ENCODE peak calls at places on chromosomes 16 and 17, in four cellular contexts. One of them, this sample, is unnamed.
A peak's percentile ranks its signal among the peaks of the same experiment; 100 is the strongest.

GRCh38 chr17:40443196-40443987 is at the start of gene IGFBP4:
- DNase-seq in lung microvascular endothelial cell: peak; percentile 86
- DNase-seq in GM12892: peak; percentile 66
- DNase-seq in progenitor cell of endocrine pancreas: peak; percentile 63
- DNase-seq in this sample: peak; percentile 62

GRCh38 chr17:80925668-80926067 is 66.0 kb upstream of the CHMP6 start:
- DNase-seq in GM12892: no peak
- DNase-seq in progenitor cell of endocrine pancreas: no peak
- DNase-seq in lung microvascular endothelial cell: no peak
- DNase-seq in this sample: no peak

GRCh38 chr16:27228621-27229501 is 25.5 kb downstream of the KDM8 start:
- DNase-seq in progenitor cell of endocrine pancreas: no peak
- DNase-seq in lung microvascular endothelial cell: no peak
- DNase-seq in GM12892: no peak
- DNase-seq in this sample: no peak

GRCh38 chr16:55542459-55543082 is 23.9 kb upstream of the CAPNS2 start:
- DNase-seq in progenitor cell of endocrine pancreas: no peak
- DNase-seq in lung microvascular endothelial cell: no peak
- DNase-seq in GM12892: no peak
- DNase-seq in this sample: no peak

GRCh38 chr16:19138601-19139000 is 24.8 kb downstream of the ITPRIPL2 start:
- DNase-seq in lung microvascular endothelial cell: peak; percentile 87
- DNase-seq in progenitor cell of endocrine pancreas: no peak
- DNase-seq in GM12892: no peak
- DNase-seq in this sample: no peak

GRCh38 chr16:85210423-85211169 is 98.3 kb upstream of the CIBAR2 start:
- DNase-seq in lung microvascular endothelial cell: no peak
- DNase-seq in GM12892: no peak
- DNase-seq in progenitor cell of endocrine pancreas: no peak
- DNase-seq in this sample: no peak

GRCh38 chr17:32342603-32343325 is 791 bp upstream of the C17orf75 start:
- DNase-seq in lung microvascular endothelial cell: no peak
- DNase-seq in GM12892: no peak
- DNase-seq in progenitor cell of endocrine pancreas: no peak
- DNase-seq in this sample: no peak

GRCh38 chr16:58471209-58471975 is 28.6 kb upstream of the NDRG4 start:
- DNase-seq in GM12892: no peak
- DNase-seq in lung microvascular endothelial cell: no peak
- DNase-seq in progenitor cell of endocrine pancreas: no peak
- DNase-seq in this sample: no peak

GRCh38 chr16:58037365-58038057 is 12.0 kb downstream of the MMP15 start:
- DNase-seq in GM12892: no peak
- DNase-seq in progenitor cell of endocrine pancreas: no peak
- DNase-seq in lung microvascular endothelial cell: no peak
- DNase-seq in this sample: no peak

GRCh38 chr16:12449795-12450194 is 353.9 kb downstream of the CPPED1 start:
- DNase-seq in GM12892: no peak
- DNase-seq in progenitor cell of endocrine pancreas: no peak
- DNase-seq in lung microvascular endothelial cell: no peak
- DNase-seq in this sample: no peak

GRCh38 chr16:9965079-9965478 is 217.1 kb downstream of the GRIN2A start:
- DNase-seq in GM12892: no peak
- DNase-seq in lung microvascular endothelial cell: no peak
- DNase-seq in progenitor cell of endocrine pancreas: no peak
- DNase-seq in this sample: no peak

GRCh38 chr16:2777231-2777902 is at the start of gene ELOB:
- DNase-seq in lung microvascular endothelial cell: peak; percentile 91
- DNase-seq in progenitor cell of endocrine pancreas: peak; percentile 80
- DNase-seq in GM12892: peak; percentile 97
- DNase-seq in this sample: peak; percentile 97

GRCh38 chr17:2057714-2058520 is 3.0 kb downstream of the HIC1 start:
- DNase-seq in progenitor cell of endocrine pancreas: no peak
- DNase-seq in GM12892: no peak
- DNase-seq in lung microvascular endothelial cell: peak; percentile 46
- DNase-seq in this sample: no peak

GRCh38 chr17:28498652-28499365 is 7.3 kb upstream of the FOXN1 start:
- DNase-seq in GM12892: no peak
- DNase-seq in progenitor cell of endocrine pancreas: no peak
- DNase-seq in lung microvascular endothelial cell: no peak
- DNase-seq in this sample: no peak

GRCh38 chr16:68374251-68374805 is 63.5 kb downstream of the PRMT7 start:
- DNase-seq in progenitor cell of endocrine pancreas: no peak
- DNase-seq in GM12892: no peak
- DNase-seq in lung microvascular endothelial cell: no peak
- DNase-seq in this sample: no peak

GRCh38 chr17:36856921-36857381 is 80.3 kb upstream of the LHX1 start:
- DNase-seq in lung microvascular endothelial cell: no peak
- DNase-seq in GM12892: no peak
- DNase-seq in progenitor cell of endocrine pancreas: no peak
- DNase-seq in this sample: no peak

GRCh38 chr17:78438271-78438691 is 59.8 kb downstream of the PGS1 start:
- DNase-seq in GM12892: no peak
- DNase-seq in lung microvascular endothelial cell: no peak
- DNase-seq in progenitor cell of endocrine pancreas: no peak
- DNase-seq in this sample: no peak

GRCh38 chr16:70691223-70692129 is 5.6 kb upstream of the MTSS2 start:
- DNase-seq in progenitor cell of endocrine pancreas: no peak
- DNase-seq in GM12892: no peak
- DNase-seq in lung microvascular endothelial cell: peak; percentile 92
- DNase-seq in this sample: no peak

GRCh38 chr17:81153340-81153803 is 11.9 kb upstream of the PVALEF start:
- DNase-seq in lung microvascular endothelial cell: peak; percentile 88
- DNase-seq in GM12892: no peak
- DNase-seq in progenitor cell of endocrine pancreas: no peak
- DNase-seq in this sample: no peak

GRCh38 chr16:1989209-1989825 is 453 bp upstream of the SYNGR3 start:
- DNase-seq in lung microvascular endothelial cell: no peak
- DNase-seq in progenitor cell of endocrine pancreas: no peak
- DNase-seq in GM12892: no peak
- DNase-seq in this sample: no peak

GRCh38 chr16:69270395-69270794 is 40.8 kb upstream of the VPS4A start:
- DNase-seq in progenitor cell of endocrine pancreas: no peak
- DNase-seq in GM12892: no peak
- DNase-seq in lung microvascular endothelial cell: no peak
- DNase-seq in this sample: no peak

GRCh38 chr16:75292691-75293090 is 41.3 kb upstream of the BCAR1 start:
- DNase-seq in GM12892: no peak
- DNase-seq in lung microvascular endothelial cell: no peak
- DNase-seq in progenitor cell of endocrine pancreas: no peak
- DNase-seq in this sample: no peak

GRCh38 chr16:67268136-67268579 is 11.2 kb upstream of the PLEKHG4 start:
- DNase-seq in lung microvascular endothelial cell: no peak
- DNase-seq in progenitor cell of endocrine pancreas: no peak
- DNase-seq in GM12892: no peak
- DNase-seq in this sample: no peak

GRCh38 chr17:40350410-40351184 is 13.9 kb downstream of the GJD3 start:
- DNase-seq in GM12892: no peak
- DNase-seq in progenitor cell of endocrine pancreas: peak; percentile 62
- DNase-seq in lung microvascular endothelial cell: peak; percentile 54
- DNase-seq in this sample: no peak

GRCh38 chr17:34781571-34782108 is 179.6 kb downstream of the CCT6B start:
- DNase-seq in progenitor cell of endocrine pancreas: no peak
- DNase-seq in GM12892: no peak
- DNase-seq in lung microvascular endothelial cell: no peak
- DNase-seq in this sample: no peak

GRCh38 chr17:78111727-78112507 is 16.6 kb downstream of the TMC6 start:
- DNase-seq in progenitor cell of endocrine pancreas: no peak
- DNase-seq in GM12892: no peak
- DNase-seq in lung microvascular endothelial cell: no peak
- DNase-seq in this sample: no peak

GRCh38 chr17:40751065-40751464 is 4.1 kb downstream of the KRT25 start:
- DNase-seq in GM12892: no peak
- DNase-seq in progenitor cell of endocrine pancreas: no peak
- DNase-seq in lung microvascular endothelial cell: no peak
- DNase-seq in this sample: no peak

GRCh38 chr17:45284176-45285140 is 22.6 kb upstream of the SPATA32 start:
- DNase-seq in GM12892: no peak
- DNase-seq in progenitor cell of endocrine pancreas: no peak
- DNase-seq in lung microvascular endothelial cell: peak; percentile 38
- DNase-seq in this sample: no peak

GRCh38 chr16:2964416-2965223 is 545 bp downstream of the KREMEN2 start:
- DNase-seq in progenitor cell of endocrine pancreas: peak; percentile 69
- DNase-seq in GM12892: peak; percentile 76
- DNase-seq in lung microvascular endothelial cell: no peak
- DNase-seq in this sample: peak; percentile 73

GRCh38 chr17:72118588-72119279 is 2.1 kb upstream of the SOX9 start:
- DNase-seq in lung microvascular endothelial cell: peak; percentile 64
- DNase-seq in GM12892: no peak
- DNase-seq in progenitor cell of endocrine pancreas: peak; percentile 68
- DNase-seq in this sample: no peak

GRCh38 chr17:15263206-15263579 is 1.9 kb downstream of the PMP22 start:
- DNase-seq in lung microvascular endothelial cell: peak; percentile 68
- DNase-seq in GM12892: no peak
- DNase-seq in progenitor cell of endocrine pancreas: no peak
- DNase-seq in this sample: no peak

GRCh38 chr17:70365098-70365583 is 195.8 kb downstream of the KCNJ2 start:
- DNase-seq in lung microvascular endothelial cell: no peak
- DNase-seq in GM12892: no peak
- DNase-seq in progenitor cell of endocrine pancreas: no peak
- DNase-seq in this sample: no peak

GRCh38 chr16:77570574-77570973 is 135.7 kb upstream of the ADAMTS18 start:
- DNase-seq in GM12892: no peak
- DNase-seq in lung microvascular endothelial cell: peak; percentile 85
- DNase-seq in progenitor cell of endocrine pancreas: no peak
- DNase-seq in this sample: no peak

This sample was measured in GM19239.